ENCODE peak calls at places on chromosomes 2 and 18, in seven cellular contexts. D, G, U, V, M, T and Q are unnamed samples.

GRCh38 chr2:239135531-239135930 is 265.3 kb downstream of the HDAC4 start:
- DNase-seq in D (no peak), G (no peak), U (no peak), V (no peak), M (no peak), T (no peak), Q (no peak)

GRCh38 chr2:163157411-163157810 is 318.8 kb upstream of the KCNH7 start:
- DNase-seq in D (no peak), G (no peak), U (no peak), V (no peak), M (no peak), T (no peak), Q (no peak)

GRCh38 chr18:22921762-22922161 is 11.4 kb upstream of the RBBP8 start:
- DNase-seq in D (no peak), G (no peak), U (no peak), V (no peak), M (no peak), T (no peak), Q (no peak)

GRCh38 chr2:42809876-42810125 is 17.4 kb upstream of the HAAO start:
- DNase-seq in D (no peak), G (peak; percentile 90), U (peak; percentile 70), V (peak; percentile 54), M (peak; percentile 94), T (no peak), Q (peak; percentile 83)

GRCh38 chr2:182628901-182629300 is 87.2 kb upstream of the DNAJC10 start:
- DNase-seq in D (no peak), G (no peak), U (no peak), V (no peak), M (no peak), T (no peak), Q (no peak)

GRCh38 chr2:239811806-239812560 is 213.2 kb downstream of the NDUFA10 start:
- DNase-seq in D (no peak), G (no peak), U (no peak), V (no peak), M (no peak), T (no peak), Q (peak; percentile 5)

GRCh38 chr2:15976334-15976733 is 36.0 kb downstream of the MYCN start:
- DNase-seq in D (no peak), G (no peak), U (no peak), V (no peak), M (no peak), T (no peak), Q (no peak)

GRCh38 chr18:361941-362913 is 94.4 kb upstream of the THOC1 start:
- DNase-seq in D (no peak), G (peak; percentile 28), U (no peak), V (no peak), M (peak; percentile 65), T (no peak), Q (no peak)

GRCh38 chr2:10933700-10934225 is 22.0 kb downstream of the KCNF1 start:
- DNase-seq in D (no peak), G (no peak), U (no peak), V (no peak), M (no peak), T (no peak), Q (no peak)

GRCh38 chr2:141501743-141502142 is 629.1 kb downstream of the LRP1B start:
- DNase-seq in D (no peak), G (no peak), U (no peak), V (no peak), M (no peak), T (no peak), Q (no peak)

GRCh38 chr2:171217330-171217729 is 56.6 kb upstream of the TLK1 start:
- DNase-seq in D (no peak), G (peak; percentile 67), U (no peak), V (no peak), M (no peak), T (no peak), Q (no peak)

GRCh38 chr18:3368193-3368592 is 81.8 kb upstream of the TGIF1 start:
- DNase-seq in D (no peak), G (no peak), U (no peak), V (no peak), M (no peak), T (no peak), Q (no peak)

GRCh38 chr2:26648516-26648915 is 7.3 kb upstream of the CIB4 start:
- DNase-seq in D (no peak), G (no peak), U (no peak), V (no peak), M (no peak), T (no peak), Q (no peak)

GRCh38 chr2:233418052-233418760 is 63.9 kb downstream of the DGKD start:
- DNase-seq in D (no peak), G (no peak), U (peak; percentile 17), V (no peak), M (no peak), T (no peak), Q (no peak)

GRCh38 chr2:202883987-202884675 is 12.6 kb upstream of the ICA1L start:
- DNase-seq in D (no peak), G (no peak), U (no peak), V (no peak), M (no peak), T (no peak), Q (no peak)

GRCh38 chr2:214410918-214411554 is at the start of gene VWC2L:
- DNase-seq in D (peak; percentile 3), G (peak; percentile 93), U (peak; percentile 39), V (no peak), M (peak; percentile 91), T (peak; percentile 27), Q (peak; percentile 91)

GRCh38 chr18:36179562-36180334 is 7.5 kb upstream of the MOCOS start:
- DNase-seq in D (no peak), G (no peak), U (no peak), V (no peak), M (peak; percentile 53), T (peak; percentile 73), Q (no peak)

GRCh38 chr2:95240091-95240490 is 32.8 kb downstream of the ZNF892 start:
- DNase-seq in D (no peak), G (no peak), U (no peak), V (no peak), M (no peak), T (no peak), Q (no peak)

GRCh38 chr2:75844651-75845050 is 133.9 kb upstream of the GCFC2 start:
- DNase-seq in D (no peak), G (no peak), U (no peak), V (no peak), M (no peak), T (no peak), Q (no peak)

GRCh38 chr18:50231621-50232020 is 34.7 kb downstream of the CFAP53 start:
- DNase-seq in D (no peak), G (no peak), U (no peak), V (no peak), M (peak; percentile 6), T (no peak), Q (no peak)

GRCh38 chr2:64277101-64277849 is 133.1 kb upstream of the PELI1 start:
- DNase-seq in D (no peak), G (peak; percentile 91), U (no peak), V (no peak), M (no peak), T (no peak), Q (peak; percentile 47)